ENCODE peak calls at places on chromosome 20, in five cellular contexts. C is heart right ventricle, B is neural progenitor cell, X is heart left ventricle, M is endodermal cell. O is an unnamed sample.

GRCh38 chr20:47272893-47273590 is 83.5 kb downstream of the ZMYND8 start:
- DNase-seq in B (peak; percentile 70), X (no peak), M (peak; percentile 79), C (no peak), O (peak; percentile 74)

GRCh38 chr20:4451487-4451886 is 270.2 kb upstream of the PRND start:
- DNase-seq in X (no peak), B (no peak), C (no peak), M (no peak), O (no peak)

GRCh38 chr20:43681991-43682410 is 15.1 kb downstream of the MYBL2 start:
- DNase-seq in B (no peak), C (no peak), X (no peak), M (no peak), O (no peak)

GRCh38 chr20:47578543-47578942 is 76.9 kb downstream of the NCOA3 start:
- DNase-seq in C (no peak), M (no peak), X (no peak), B (no peak), O (no peak)

GRCh38 chr20:9112541-9113515 is 43.9 kb downstream of the PLCB4 start:
- DNase-seq in M (no peak), B (no peak), X (no peak), C (no peak), O (peak; percentile 61)

GRCh38 chr20:35610833-35611427 is 4.7 kb upstream of the SPAG4 start:
- DNase-seq in C (no peak), X (no peak), M (no peak), B (no peak), O (no peak)

GRCh38 chr20:1108437-1108920 is 9.9 kb upstream of the PSMF1 start:
- DNase-seq in M (peak; percentile 89), C (peak; percentile 43), X (peak; percentile 70), B (peak; percentile 73), O (peak; percentile 58)

GRCh38 chr20:35174458-35175216 is 2.8 kb downstream of the PROCR start:
- DNase-seq in C (peak; percentile 23), M (peak; percentile 95), B (peak; percentile 35), X (no peak), O (no peak)

GRCh38 chr20:44643596-44644383 is 7.7 kb downstream of the ADA start:
- DNase-seq in X (peak; percentile 85), B (peak; percentile 46), M (peak; percentile 96), C (peak; percentile 76), O (peak; percentile 69)

GRCh38 chr20:56440346-56441007 is 27.9 kb upstream of the RTF2 start:
- DNase-seq in X (no peak), C (no peak), M (no peak), B (no peak), O (no peak)

GRCh38 chr20:35564905-35565304 is 23.0 kb downstream of the ERGIC3 start:
- DNase-seq in X (no peak), C (no peak), B (no peak), M (no peak), O (no peak)

GRCh38 chr20:36744243-36744642 is 1.6 kb downstream of the NDRG3 start:
- DNase-seq in M (no peak), X (no peak), C (no peak), B (no peak), O (no peak)
- TF ChIP-seq CTCF in M (no peak), X (no peak), C (no peak), B (no peak), O (no peak)

DNA sequence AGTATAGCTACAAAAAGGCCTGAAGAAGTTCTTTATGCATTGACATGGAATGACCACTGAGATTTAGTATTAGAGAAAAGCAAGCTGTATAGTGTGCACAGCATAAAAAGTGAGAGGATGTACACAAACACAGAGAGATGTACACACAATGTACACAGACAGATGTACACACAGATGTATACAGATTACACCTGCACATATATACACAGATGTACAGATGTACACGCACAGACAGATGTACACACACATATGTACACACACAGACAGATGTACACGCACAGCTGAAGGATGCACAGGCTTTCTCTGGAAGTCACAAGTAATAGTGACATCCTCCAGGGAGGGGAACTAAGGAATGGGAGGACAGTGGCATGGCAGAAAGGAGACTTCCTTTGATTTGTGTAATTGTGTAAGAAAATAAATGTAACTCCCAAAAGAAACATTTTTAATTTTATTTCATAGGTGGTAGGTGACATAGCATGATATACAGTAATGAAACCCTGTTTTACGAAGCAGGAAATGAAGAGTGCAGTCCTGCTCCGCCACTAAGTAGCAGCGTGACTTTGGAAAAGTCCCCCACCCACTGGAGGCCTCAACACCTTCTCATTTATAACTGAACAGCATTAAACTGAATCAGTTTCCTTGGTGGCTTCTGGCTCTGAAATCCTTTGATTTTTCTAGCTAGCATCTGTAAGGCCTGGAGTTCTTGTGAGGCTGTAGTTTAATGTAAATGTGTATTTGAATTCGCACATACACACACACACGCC is 14.1 kb downstream of the NFATC2 start:
- DNase-seq in B (no peak), X (no peak), M (no peak), C (no peak), O (no peak)
- H3K4me1 ChIP-seq in B (no peaks in the 10 kb centered on the region), X (peaks cover 49% of the 10 kb centered on the region), M (no peaks in the 10 kb centered on the region), C (peaks cover 25% of the 10 kb centered on the region), O (peaks cover 9% of the 10 kb centered on the region)

GRCh38 chr20:21703740-21704407 is 1.6 kb upstream of the PAX1 start:
- DNase-seq in X (no peak), M (no peak), B (no peak), C (no peak), O (no peak)

GRCh38 chr20:21699216-21699508 is 6.3 kb upstream of the PAX1 start:
- DNase-seq in C (no peak), B (no peak), M (no peak), X (no peak), O (no peak)

GRCh38 chr20:21702553-21703467 is 2.7 kb upstream of the PAX1 start:
- DNase-seq in M (peak; percentile 98), X (peak; percentile 71), B (peak; percentile 94), C (peak; percentile 35), O (peak; percentile 88)

GRCh38 chr20:21702001-21702400 is 3.5 kb upstream of the PAX1 start:
- DNase-seq in B (peak; percentile 54), M (no peak), X (no peak), C (no peak), O (no peak)

DNA sequence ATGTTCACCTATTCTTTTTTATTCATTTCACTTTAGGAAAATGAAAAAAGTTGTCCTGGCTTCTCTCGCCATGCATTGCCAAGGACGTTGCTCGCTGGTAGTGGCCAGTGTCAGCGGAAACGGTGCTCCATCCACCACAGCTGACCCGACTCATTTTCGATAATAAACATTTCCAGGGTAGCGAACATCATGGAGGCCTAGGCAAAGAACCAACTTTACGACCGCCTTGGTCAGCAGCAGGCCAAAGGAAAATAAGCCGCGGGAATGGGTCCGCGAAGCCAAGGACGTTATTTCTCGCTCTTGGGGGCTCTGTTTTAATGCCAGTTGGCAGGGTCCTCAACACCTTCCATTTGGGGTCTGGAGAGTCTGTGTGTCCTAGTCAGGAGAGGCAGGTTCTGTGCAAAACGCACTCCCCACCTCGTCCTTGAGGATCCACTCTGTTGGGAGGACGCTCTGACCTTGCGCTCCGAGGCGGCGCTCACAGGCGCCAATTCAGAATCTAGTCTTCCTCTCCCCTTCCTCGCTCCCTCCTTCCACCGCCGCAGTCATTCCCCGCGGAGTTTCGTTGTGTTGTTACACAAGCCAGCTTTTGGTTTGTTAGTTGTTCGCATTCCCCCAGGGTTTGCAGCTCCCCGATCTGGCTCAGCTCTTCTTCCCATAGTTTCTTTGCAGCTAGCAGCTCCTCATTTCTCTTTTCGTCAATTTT is 4.1 kb upstream of the PAX1 start:
- DNase-seq in B (peak; percentile 64), M (peak; percentile 75), C (no peak), X (no peak), O (no peak)
- H3K27ac ChIP-seq in B (no peak overlapping the region), M (no peak overlapping the region), C (no peak overlapping the region), X (no peak overlapping the region), O (no peak overlapping the region)

DNA sequence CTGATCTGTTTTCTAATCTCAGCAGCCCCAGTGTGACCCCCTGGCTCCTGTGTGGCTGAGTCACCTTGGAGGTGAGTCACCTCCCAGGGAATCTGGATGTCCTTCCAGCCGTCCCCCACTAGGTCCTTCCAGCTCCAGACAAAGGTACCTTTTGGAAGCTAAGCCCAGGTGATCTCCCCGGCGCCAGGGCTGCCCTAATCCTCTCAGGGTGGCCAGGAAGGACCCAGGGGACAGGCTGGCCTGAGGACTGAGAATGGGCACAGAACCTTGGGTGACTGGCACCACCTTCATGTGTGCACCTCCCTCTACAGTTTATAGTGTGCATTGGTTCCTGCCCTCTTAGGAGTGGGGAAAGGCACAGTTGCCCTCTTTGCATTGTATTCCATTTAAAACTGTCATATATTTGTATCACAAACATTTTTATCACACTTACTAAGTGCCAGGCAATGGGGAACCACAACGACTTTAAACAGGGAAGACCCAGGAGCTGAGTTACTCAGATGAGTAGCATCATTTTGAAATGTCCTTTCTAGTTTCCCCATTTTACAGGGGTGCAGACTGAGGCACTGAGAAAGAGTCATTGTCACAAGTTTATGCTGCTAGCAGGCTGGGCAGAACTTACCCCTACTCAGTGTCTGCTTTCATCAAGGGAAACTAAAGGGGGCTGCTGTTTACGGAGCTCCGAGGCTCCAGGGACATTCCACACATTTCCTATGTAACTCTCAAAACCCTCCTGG is 2.6 kb upstream of the BPIFB4 start:
- DNase-seq in M (peak; percentile 81), C (no peak), X (no peak), B (peak; percentile 40), O (peak; percentile 9)
- TF ChIP-seq CTCF in M (peak; percentile 72), C (no peak), X (no peak), B (peak; percentile 49), O (peak; percentile 51)

GRCh38 chr20:62933966-62934365 is 4.0 kb upstream of the GID8 start:
- DNase-seq in C (no peak), M (peak; percentile 42), X (no peak), B (no peak), O (no peak)
- H3K4me1 ChIP-seq in C (peaks cover 43% of the 10 kb centered on the region), M (no peaks in the 10 kb centered on the region), X (peaks cover 50% of the 10 kb centered on the region), B (peaks cover 23% of the 10 kb centered on the region), O (peaks cover 21% of the 10 kb centered on the region)

GRCh38 chr20:18314786-18315406 is 26.6 kb downstream of the ZNF133 start:
- DNase-seq in M (no peak), X (no peak), B (no peak), C (no peak), O (peak; percentile 23)
- H3K27ac ChIP-seq in M (no peak overlapping the region), X (no peak overlapping the region), B (no peak overlapping the region), C (no peak overlapping the region), O (no peak overlapping the region)

GRCh38 chr20:3364323-3365013 is 43.0 kb downstream of the DNAAF9 start:
- DNase-seq in M (no peak), X (no peak), B (no peak), C (no peak), O (no peak)

GRCh38 chr20:3354247-3354646 is 53.2 kb downstream of the DNAAF9 start:
- DNase-seq in M (no peak), C (peak; percentile 18), X (no peak), B (no peak), O (no peak)

GRCh38 chr20:3353646-3354045 is 53.8 kb downstream of the DNAAF9 start:
- DNase-seq in C (no peak), X (no peak), B (no peak), M (no peak), O (no peak)

GRCh38 chr20:3360752-3361151 is 46.7 kb downstream of the DNAAF9 start:
- DNase-seq in B (no peak), C (no peak), M (no peak), X (no peak), O (no peak)

DNA sequence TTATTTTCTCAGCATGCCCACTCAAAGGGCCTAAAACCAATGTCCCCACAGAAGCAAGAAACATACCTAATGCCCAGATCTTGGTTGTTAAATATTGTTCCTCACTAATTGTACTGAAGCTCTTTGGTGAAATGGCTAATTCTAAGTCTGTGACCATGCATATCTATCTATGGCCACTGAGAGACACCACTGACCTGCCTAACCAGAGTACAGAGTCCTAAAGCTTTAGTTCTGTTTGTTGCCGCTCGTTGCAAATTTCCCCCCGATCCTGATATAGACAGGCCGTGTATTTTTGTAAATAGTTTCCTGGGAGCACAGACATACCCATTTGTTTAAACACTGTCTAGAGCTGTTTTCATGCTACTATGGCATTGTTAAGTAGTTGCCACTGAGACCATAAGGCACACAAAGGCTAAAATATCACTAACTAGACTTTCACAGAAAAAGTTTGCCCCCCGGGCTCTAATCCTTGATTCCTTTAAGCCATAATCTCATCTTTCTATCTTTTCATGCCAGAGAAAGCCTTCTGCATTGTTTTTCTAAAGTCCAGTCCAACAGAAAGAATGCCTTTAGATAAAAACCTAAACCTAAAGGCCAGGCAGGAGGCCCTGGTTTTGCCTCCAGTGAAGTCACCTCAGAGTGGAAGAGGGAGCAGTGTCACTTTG is 48.7 kb downstream of the DNAAF9 start:
- DNase-seq in B (peak; percentile 30), C (no peak), X (no peak), M (no peak), O (no peak)
- TF ChIP-seq CTCF in B (peak; percentile 30), C (peak; percentile 25), X (no peak), M (peak; percentile 47), O (no peak)